ENCODE peak calls at places on chromosomes 11 and 22, in nine cellular contexts. One of them, this sample, is unnamed.

GRCh38 chr11:2696461-2696860 is 3.3 kb downstream of the KCNQ1OT1 start:
- DNase-seq in AG04450: no peak
- DNase-seq in right cardiac atrium: no peak
- DNase-seq in CD8-positive, alpha-beta memory T cell: no peak
- DNase-seq in CD4-positive, alpha-beta T cell: no peak
- DNase-seq in lower lobe of right lung: no peak
- DNase-seq in GM23248: peak
- DNase-seq in cardiac muscle cell: no peak
- DNase-seq in tibial nerve: no peak
- DNase-seq in this sample: no peak

GRCh38 chr11:47606731-47607130 is 12.5 kb upstream of the C1QTNF4 start:
- DNase-seq in lower lobe of right lung: no peak
- DNase-seq in right cardiac atrium: no peak
- DNase-seq in tibial nerve: no peak
- DNase-seq in GM23248: peak
- DNase-seq in CD4-positive, alpha-beta T cell: no peak
- DNase-seq in AG04450: no peak
- DNase-seq in CD8-positive, alpha-beta memory T cell: no peak
- DNase-seq in cardiac muscle cell: peak
- DNase-seq in this sample: no peak

GRCh38 chr22:35192121-35192918 is 65.0 kb upstream of the HMGXB4 start:
- DNase-seq in lower lobe of right lung: no peak
- DNase-seq in AG04450: no peak
- DNase-seq in CD8-positive, alpha-beta memory T cell: no peak
- DNase-seq in cardiac muscle cell: no peak
- DNase-seq in right cardiac atrium: no peak
- DNase-seq in tibial nerve: no peak
- DNase-seq in CD4-positive, alpha-beta T cell: no peak
- DNase-seq in GM23248: no peak
- DNase-seq in this sample: no peak

GRCh38 chr22:49838771-49839717 is 11.4 kb upstream of the BRD1 start:
- DNase-seq in CD4-positive, alpha-beta T cell: peak
- DNase-seq in AG04450: no peak
- DNase-seq in cardiac muscle cell: no peak
- DNase-seq in CD8-positive, alpha-beta memory T cell: peak
- DNase-seq in lower lobe of right lung: peak
- DNase-seq in tibial nerve: no peak
- DNase-seq in right cardiac atrium: peak
- DNase-seq in GM23248: no peak
- DNase-seq in this sample: no peak

GRCh38 chr11:47106839-47107520 is 69.7 kb downstream of the ARFGAP2 start:
- DNase-seq in tibial nerve: no peak
- DNase-seq in GM23248: no peak
- DNase-seq in CD8-positive, alpha-beta memory T cell: no peak
- DNase-seq in right cardiac atrium: no peak
- DNase-seq in cardiac muscle cell: no peak
- DNase-seq in lower lobe of right lung: no peak
- DNase-seq in AG04450: no peak
- DNase-seq in CD4-positive, alpha-beta T cell: no peak
- DNase-seq in this sample: no peak

GRCh38 chr11:134576286-134576685 is 164.2 kb upstream of the B3GAT1 start:
- DNase-seq in lower lobe of right lung: no peak
- DNase-seq in cardiac muscle cell: no peak
- DNase-seq in CD8-positive, alpha-beta memory T cell: no peak
- DNase-seq in GM23248: no peak
- DNase-seq in AG04450: no peak
- DNase-seq in CD4-positive, alpha-beta T cell: no peak
- DNase-seq in right cardiac atrium: no peak
- DNase-seq in tibial nerve: no peak
- DNase-seq in this sample: no peak

GRCh38 chr11:128437137-128437536 is 150.2 kb downstream of the ETS1 start:
- DNase-seq in lower lobe of right lung: no peak
- DNase-seq in GM23248: peak
- DNase-seq in tibial nerve: no peak
- DNase-seq in cardiac muscle cell: peak
- DNase-seq in AG04450: no peak
- DNase-seq in CD8-positive, alpha-beta memory T cell: no peak
- DNase-seq in CD4-positive, alpha-beta T cell: no peak
- DNase-seq in right cardiac atrium: no peak
- DNase-seq in this sample: no peak

GRCh38 chr11:1401656-1402221 is 12.0 kb downstream of the BRSK2 start:
- DNase-seq in tibial nerve: peak
- DNase-seq in GM23248: peak
- DNase-seq in lower lobe of right lung: peak
- DNase-seq in AG04450: peak
- DNase-seq in CD4-positive, alpha-beta T cell: peak
- DNase-seq in cardiac muscle cell: peak
- DNase-seq in CD8-positive, alpha-beta memory T cell: no peak
- DNase-seq in right cardiac atrium: peak
- DNase-seq in this sample: peak

GRCh38 chr11:19345519-19345847 is 104.7 kb upstream of the E2F8 start:
- DNase-seq in GM23248: peak
- DNase-seq in lower lobe of right lung: no peak
- DNase-seq in CD8-positive, alpha-beta memory T cell: no peak
- DNase-seq in tibial nerve: no peak
- DNase-seq in right cardiac atrium: peak
- DNase-seq in CD4-positive, alpha-beta T cell: no peak
- DNase-seq in cardiac muscle cell: peak
- DNase-seq in AG04450: no peak
- DNase-seq in this sample: no peak

GRCh38 chr11:72813740-72814138 is 472 bp upstream of the ATG16L2 start:
- DNase-seq in lower lobe of right lung: peak
- DNase-seq in CD4-positive, alpha-beta T cell: no peak
- DNase-seq in tibial nerve: peak
- DNase-seq in right cardiac atrium: peak
- DNase-seq in cardiac muscle cell: peak
- DNase-seq in GM23248: peak
- DNase-seq in CD8-positive, alpha-beta memory T cell: no peak
- DNase-seq in AG04450: no peak
- DNase-seq in this sample: peak

GRCh38 chr22:37777122-37777687 is 30.5 kb upstream of the GCAT start:
- DNase-seq in tibial nerve: peak
- DNase-seq in lower lobe of right lung: peak
- DNase-seq in cardiac muscle cell: peak
- DNase-seq in CD4-positive, alpha-beta T cell: no peak
- DNase-seq in CD8-positive, alpha-beta memory T cell: no peak
- DNase-seq in GM23248: peak
- DNase-seq in right cardiac atrium: no peak
- DNase-seq in AG04450: peak
- DNase-seq in this sample: no peak

GRCh38 chr11:101583180-101584128 is at the start of gene TRPC6:
- DNase-seq in right cardiac atrium: peak
- DNase-seq in GM23248: peak
- DNase-seq in CD4-positive, alpha-beta T cell: no peak
- DNase-seq in CD8-positive, alpha-beta memory T cell: no peak
- DNase-seq in cardiac muscle cell: peak
- DNase-seq in lower lobe of right lung: peak
- DNase-seq in tibial nerve: no peak
- DNase-seq in AG04450: no peak
- DNase-seq in this sample: no peak

GRCh38 chr22:44023404-44024287 is 456 bp upstream of the PARVB start:
- DNase-seq in tibial nerve: no peak
- DNase-seq in CD8-positive, alpha-beta memory T cell: peak
- DNase-seq in CD4-positive, alpha-beta T cell: no peak
- DNase-seq in lower lobe of right lung: peak
- DNase-seq in cardiac muscle cell: peak
- DNase-seq in right cardiac atrium: peak
- DNase-seq in GM23248: peak
- DNase-seq in AG04450: no peak
- DNase-seq in this sample: peak

DNA sequence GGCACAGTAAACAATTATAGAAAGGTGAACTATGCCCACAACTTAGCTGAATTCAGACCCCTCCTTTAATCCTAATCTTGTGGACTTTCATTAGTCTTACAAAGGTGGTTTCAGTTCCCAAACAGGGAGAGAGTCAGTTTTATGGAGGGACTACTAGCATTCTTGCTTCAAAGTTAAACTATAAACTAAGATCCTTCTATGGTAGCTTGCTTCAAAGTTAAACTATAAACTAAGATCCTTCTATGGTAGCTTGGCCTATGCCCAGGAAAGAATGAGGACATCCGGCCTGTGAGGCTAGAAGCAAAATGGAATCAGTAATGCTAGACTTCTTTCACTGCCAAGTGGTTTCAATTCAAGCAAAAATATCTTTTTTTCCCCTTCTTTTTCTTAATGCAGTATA is 84.7 kb downstream of the AASDHPPT start:
- DNase-seq in right cardiac atrium: no peak
- DNase-seq in GM23248: no peak
- DNase-seq in lower lobe of right lung: no peak
- DNase-seq in AG04450: no peak
- DNase-seq in tibial nerve: no peak
- DNase-seq in CD8-positive, alpha-beta memory T cell: no peak
- DNase-seq in CD4-positive, alpha-beta T cell: no peak
- DNase-seq in cardiac muscle cell: no peak
- DNase-seq in this sample: no peak
- H3K27ac ChIP-seq in right cardiac atrium: no peak
- H3K27ac ChIP-seq in GM23248: no peak
- H3K27ac ChIP-seq in lower lobe of right lung: no peak
- H3K27ac ChIP-seq in AG04450: no peak
- H3K27ac ChIP-seq in tibial nerve: no peak
- H3K27ac ChIP-seq in CD8-positive, alpha-beta memory T cell: no peak
- H3K27ac ChIP-seq in CD4-positive, alpha-beta T cell: no peak
- H3K27ac ChIP-seq in cardiac muscle cell: no peak
- H3K27ac ChIP-seq in this sample: no peak

DNA sequence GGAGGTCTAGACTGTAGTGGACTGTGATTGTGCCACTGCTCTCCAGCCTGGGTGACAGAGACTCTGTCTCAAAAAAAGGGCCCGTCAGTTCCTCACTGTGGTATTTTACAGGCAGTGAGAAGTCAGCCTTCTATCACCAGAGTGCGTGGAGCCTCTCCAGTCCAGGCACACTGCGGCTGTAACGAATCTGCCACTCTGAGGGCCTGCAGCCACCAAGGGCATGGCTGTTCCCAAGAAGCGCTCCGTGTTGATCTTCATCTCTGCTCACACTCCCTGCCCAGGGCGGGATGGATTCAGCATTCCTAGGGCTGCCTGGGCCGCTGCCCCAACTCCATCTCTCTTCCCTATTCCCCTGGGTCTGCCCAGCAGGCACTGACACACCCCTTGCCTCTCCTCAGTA is 148.4 kb downstream of the CACNA1I start:
- DNase-seq in cardiac muscle cell: no peak
- DNase-seq in CD4-positive, alpha-beta T cell: no peak
- DNase-seq in GM23248: no peak
- DNase-seq in tibial nerve: no peak
- DNase-seq in AG04450: no peak
- DNase-seq in lower lobe of right lung: no peak
- DNase-seq in CD8-positive, alpha-beta memory T cell: no peak
- DNase-seq in right cardiac atrium: no peak
- DNase-seq in this sample: peak
- H3K27ac ChIP-seq in cardiac muscle cell: no peak
- H3K27ac ChIP-seq in CD4-positive, alpha-beta T cell: no peak
- H3K27ac ChIP-seq in GM23248: no peak
- H3K27ac ChIP-seq in tibial nerve: no peak
- H3K27ac ChIP-seq in AG04450: no peak
- H3K27ac ChIP-seq in lower lobe of right lung: no peak
- H3K27ac ChIP-seq in CD8-positive, alpha-beta memory T cell: no peak
- H3K27ac ChIP-seq in right cardiac atrium: no peak
- H3K27ac ChIP-seq in this sample: no peak

GRCh38 chr22:40482886-40483285 is 112.5 kb downstream of the SGSM3 start:
- DNase-seq in GM23248: no peak
- DNase-seq in CD8-positive, alpha-beta memory T cell: no peak
- DNase-seq in cardiac muscle cell: no peak
- DNase-seq in right cardiac atrium: no peak
- DNase-seq in lower lobe of right lung: no peak
- DNase-seq in tibial nerve: no peak
- DNase-seq in CD4-positive, alpha-beta T cell: no peak
- DNase-seq in AG04450: no peak
- DNase-seq in this sample: no peak

GRCh38 chr22:40485813-40486610 is 115.6 kb downstream of the SGSM3 start:
- DNase-seq in AG04450: no peak
- DNase-seq in CD8-positive, alpha-beta memory T cell: no peak
- DNase-seq in lower lobe of right lung: no peak
- DNase-seq in GM23248: peak
- DNase-seq in CD4-positive, alpha-beta T cell: no peak
- DNase-seq in cardiac muscle cell: peak
- DNase-seq in right cardiac atrium: no peak
- DNase-seq in tibial nerve: no peak
- DNase-seq in this sample: no peak

GRCh38 chr22:40487663-40488249 is 117.4 kb downstream of the SGSM3 start:
- DNase-seq in AG04450: no peak
- DNase-seq in tibial nerve: no peak
- DNase-seq in CD8-positive, alpha-beta memory T cell: peak
- DNase-seq in GM23248: peak
- DNase-seq in CD4-positive, alpha-beta T cell: no peak
- DNase-seq in lower lobe of right lung: no peak
- DNase-seq in right cardiac atrium: no peak
- DNase-seq in cardiac muscle cell: peak
- DNase-seq in this sample: no peak

GRCh38 chr22:40486962-40487602 is 116.7 kb downstream of the SGSM3 start:
- DNase-seq in CD4-positive, alpha-beta T cell: no peak
- DNase-seq in lower lobe of right lung: no peak
- DNase-seq in right cardiac atrium: no peak
- DNase-seq in AG04450: no peak
- DNase-seq in GM23248: no peak
- DNase-seq in CD8-positive, alpha-beta memory T cell: no peak
- DNase-seq in tibial nerve: no peak
- DNase-seq in cardiac muscle cell: no peak
- DNase-seq in this sample: no peak

GRCh38 chr22:40484906-40485660 is 114.7 kb downstream of the SGSM3 start:
- DNase-seq in lower lobe of right lung: no peak
- DNase-seq in CD4-positive, alpha-beta T cell: no peak
- DNase-seq in right cardiac atrium: no peak
- DNase-seq in AG04450: no peak
- DNase-seq in cardiac muscle cell: peak
- DNase-seq in tibial nerve: no peak
- DNase-seq in GM23248: peak
- DNase-seq in CD8-positive, alpha-beta memory T cell: no peak
- DNase-seq in this sample: no peak
- H3K27ac ChIP-seq in lower lobe of right lung: no peak
- H3K27ac ChIP-seq in CD4-positive, alpha-beta T cell: no peak
- H3K27ac ChIP-seq in right cardiac atrium: no peak
- H3K27ac ChIP-seq in AG04450: no peak
- H3K27ac ChIP-seq in cardiac muscle cell: no peak
- H3K27ac ChIP-seq in tibial nerve: peak
- H3K27ac ChIP-seq in GM23248: peak
- H3K27ac ChIP-seq in CD8-positive, alpha-beta memory T cell: no peak
- H3K27ac ChIP-seq in this sample: peak

GRCh38 chr22:38868886-38869381 is 3.1 kb downstream of the CBX6 start:
- DNase-seq in right cardiac atrium: peak
- DNase-seq in CD8-positive, alpha-beta memory T cell: peak
- DNase-seq in tibial nerve: peak
- DNase-seq in lower lobe of right lung: peak
- DNase-seq in cardiac muscle cell: peak
- DNase-seq in AG04450: peak
- DNase-seq in CD4-positive, alpha-beta T cell: peak
- DNase-seq in GM23248: peak
- DNase-seq in this sample: peak
- H3K27ac ChIP-seq in right cardiac atrium: no peak
- H3K27ac ChIP-seq in CD8-positive, alpha-beta memory T cell: no peak
- H3K27ac ChIP-seq in tibial nerve: peak
- H3K27ac ChIP-seq in lower lobe of right lung: no peak
- H3K27ac ChIP-seq in cardiac muscle cell: no peak
- H3K27ac ChIP-seq in AG04450: no peak
- H3K27ac ChIP-seq in CD4-positive, alpha-beta T cell: no peak
- H3K27ac ChIP-seq in GM23248: no peak
- H3K27ac ChIP-seq in this sample: no peak

GRCh38 chr22:22427542-22428065 is 80.9 kb downstream of the ZNF280B start:
- DNase-seq in CD8-positive, alpha-beta memory T cell: no peak
- DNase-seq in AG04450: no peak
- DNase-seq in right cardiac atrium: no peak
- DNase-seq in GM23248: no peak
- DNase-seq in lower lobe of right lung: no peak
- DNase-seq in CD4-positive, alpha-beta T cell: no peak
- DNase-seq in cardiac muscle cell: no peak
- DNase-seq in tibial nerve: no peak
- DNase-seq in this sample: no peak
- H3K27ac ChIP-seq in CD8-positive, alpha-beta memory T cell: no peak
- H3K27ac ChIP-seq in AG04450: no peak
- H3K27ac ChIP-seq in right cardiac atrium: no peak
- H3K27ac ChIP-seq in GM23248: no peak
- H3K27ac ChIP-seq in lower lobe of right lung: no peak
- H3K27ac ChIP-seq in CD4-positive, alpha-beta T cell: no peak
- H3K27ac ChIP-seq in cardiac muscle cell: no peak
- H3K27ac ChIP-seq in tibial nerve: no peak
- H3K27ac ChIP-seq in this sample: no peak

This sample was measured in tibial artery.